ENCODE peak calls at places on chromosomes 5 and 9, in four cellular contexts. R is activated CD4-positive, alpha-beta T cell treated with anti-CD3 and anti-CD28 coated beads, Interleukin-2, amount 50 U/mL, for 24 hours; U is NCI-H2029; F is T-helper 9 cell. G is an unnamed sample.

GRCh38 chr5:179287631-179288030 is 57.6 kb downstream of the ADAMTS2 start:
- DNase-seq in R (no peak), U (no peak), F (no peak), G (no peak)

GRCh38 chr5:109656829-109657228 is 32.9 kb upstream of the MAN2A1 start:
- DNase-seq in R (peak), U (no peak), F (peak), G (no peak)

GRCh38 chr9:126383395-126384104 is 56.9 kb downstream of the MVB12B start:
- DNase-seq in R (no peak), U (no peak), F (no peak), G (no peak)

GRCh38 chr5:181255836-181256578 is 4.9 kb downstream of the TRIM52 start:
- DNase-seq in R (no peak), U (no peak), F (no peak), G (no peak)

GRCh38 chr9:89445801-89446228 is 52.1 kb downstream of the SEMA4D start:
- DNase-seq in R (no peak), U (no peak), F (no peak), G (no peak)

GRCh38 chr9:93662952-93663572 is 86.7 kb downstream of the PHF2 start:
- DNase-seq in R (no peak), U (no peak), F (no peak), G (no peak)

GRCh38 chr5:85337400-85337799 is 952.7 kb upstream of the EDIL3 start:
- DNase-seq in R (no peak), U (no peak), F (no peak), G (no peak)

GRCh38 chr9:83964973-83965349 is 15.1 kb downstream of the HNRNPK start:
- DNase-seq in R (no peak), U (no peak), F (no peak), G (no peak)

GRCh38 chr5:92552206-92553160 is 1028.5 kb downstream of the NR2F1-AS1 start:
- DNase-seq in R (no peak), U (peak), F (no peak), G (no peak)

GRCh38 chr9:69027355-69028097 is 8.0 kb upstream of the FXN start:
- DNase-seq in R (peak), U (peak), F (no peak), G (no peak)

GRCh38 chr5:1004598-1005361 is 3.8 kb upstream of the NKD2 start:
- DNase-seq in R (no peak), U (no peak), F (peak), G (peak)

GRCh38 chr9:116163293-116164055 is 9.9 kb downstream of the PAPPA start:
- DNase-seq in R (no peak), U (no peak), F (no peak), G (no peak)

GRCh38 chr5:150298701-150299451 is 3.8 kb downstream of the ARSI start:
- DNase-seq in R (no peak), U (no peak), F (no peak), G (no peak)

GRCh38 chr5:140118294-140118936 is 4.5 kb downstream of the PURA start:
- DNase-seq in R (no peak), U (no peak), F (no peak), G (no peak)

GRCh38 chr5:142038735-142039134 is 25.9 kb upstream of the GNPDA1 start:
- DNase-seq in R (no peak), U (no peak), F (no peak), G (no peak)

GRCh38 chr9:112755059-112755458 is 4.5 kb downstream of the SNX30 start:
- DNase-seq in R (no peak), U (no peak), F (no peak), G (no peak)

GRCh38 chr5:137995077-137995746 is 37.7 kb downstream of the FAM13B start:
- DNase-seq in R (no peak), U (no peak), F (no peak), G (no peak)

GRCh38 chr5:123460296-123460729 is 37.1 kb upstream of the CEP120 start:
- DNase-seq in R (peak), U (no peak), F (no peak), G (no peak)

GRCh38 chr5:91126448-91126847 is 256.7 kb downstream of the ARRDC3 start:
- DNase-seq in R (no peak), U (no peak), F (no peak), G (no peak)

GRCh38 chr5:150219142-150219541 is 29.3 kb downstream of the SLC6A7 start:
- DNase-seq in R (no peak), U (no peak), F (no peak), G (no peak)

GRCh38 chr9:13279284-13280162 is at the start of gene MPDZ:
- DNase-seq in R (no peak), U (peak), F (no peak), G (no peak)

GRCh38 chr9:136095028-136095494 is at the start of gene NACC2:
- DNase-seq in R (no peak), U (peak), F (no peak), G (no peak)

GRCh38 chr5:95773325-95774059 is 42.4 kb downstream of the RHOBTB3 start:
- DNase-seq in R (no peak), U (no peak), F (no peak), G (no peak)

GRCh38 chr5:133287500-133287899 is 235.7 kb downstream of the HSPA4 start:
- DNase-seq in R (no peak), U (no peak), F (peak), G (no peak)

GRCh38 chr5:1521671-1522600 is 1.8 kb downstream of the LPCAT1 start:
- DNase-seq in R (no peak), U (peak), F (no peak), G (no peak)

GRCh38 chr9:69975681-69976080 is 68.0 kb upstream of the MAMDC2 start:
- DNase-seq in R (no peak), U (no peak), F (no peak), G (no peak)

GRCh38 chr9:111527347-111527746 is 2.4 kb downstream of the ZNF483 start:
- DNase-seq in R (no peak), U (no peak), F (no peak), G (no peak)

GRCh38 chr5:54520438-54520846 is 2.9 kb downstream of the SNX18 start:
- DNase-seq in R (no peak), U (no peak), F (no peak), G (no peak)

GRCh38 chr5:172707285-172708182 is 63.5 kb downstream of the DUSP1 start:
- DNase-seq in R (no peak), U (no peak), F (no peak), G (no peak)

G was measured in activated naive CD8-positive, alpha-beta T cell treated with anti-CD3 and anti-CD28 coated beads, Interleukin-2, amount 50 U/mL, for 16 hours.